ENCODE peak calls at places on chromosome 5, in six cellular contexts. U is GM04504, A is A172, G is dermis blood vessel endothelial cell, H is mesothelial cell of epicardium, D is T-cell. Z is an unnamed sample.

GRCh38 chr5:10863763-10864383 is 102.8 kb upstream of the DAP start:
- DNase-seq in U (peak; percentile 17), A (peak; percentile 70), G (peak; percentile 71), H (peak; percentile 66), D (peak; percentile 30), Z (peak; percentile 23)

GRCh38 chr5:157708866-157709265 is 22.4 kb upstream of the THG1L start:
- DNase-seq in U (no peak), A (no peak), G (no peak), H (no peak), D (no peak), Z (no peak)

GRCh38 chr5:60332244-60333018 is 367.5 kb downstream of the DEPDC1B start:
- DNase-seq in U (no peak), A (peak; percentile 43), G (no peak), H (no peak), D (no peak), Z (no peak)

GRCh38 chr5:16593630-16594029 is 23.2 kb downstream of the RETREG1 start:
- DNase-seq in U (no peak), A (peak; percentile 54), G (no peak), H (no peak), D (no peak), Z (no peak)

GRCh38 chr5:15774632-15775031 is 274.7 kb downstream of the FBXL7 start:
- DNase-seq in U (no peak), A (no peak), G (no peak), H (no peak), D (no peak), Z (no peak)

GRCh38 chr5:38831909-38832308 is 13.9 kb upstream of the OSMR start:
- DNase-seq in U (no peak), A (peak; percentile 49), G (peak; percentile 69), H (no peak), D (no peak), Z (peak; percentile 13)

GRCh38 chr5:74199436-74200210 is 440.9 kb downstream of the ENC1 start:
- DNase-seq in U (peak; percentile 42), A (peak; percentile 21), G (no peak), H (no peak), D (no peak), Z (no peak)

GRCh38 chr5:15993934-15994333 is 185.7 kb downstream of the MARCHF11 start:
- DNase-seq in U (no peak), A (no peak), G (peak; percentile 45), H (no peak), D (no peak), Z (no peak)

GRCh38 chr5:52024363-52024762 is 641.1 kb downstream of the ISL1 start:
- DNase-seq in U (no peak), A (no peak), G (no peak), H (no peak), D (no peak), Z (no peak)

GRCh38 chr5:134581241-134581981 is 51.2 kb downstream of the SAR1B start:
- DNase-seq in U (no peak), A (no peak), G (peak; percentile 33), H (no peak), D (no peak), Z (no peak)

GRCh38 chr5:132069994-132070393 is 3.6 kb upstream of the CSF2 start:
- DNase-seq in U (no peak), A (no peak), G (no peak), H (no peak), D (no peak), Z (no peak)

GRCh38 chr5:132963175-132964104 is at the start of gene AFF4:
- DNase-seq in U (peak; percentile 95), A (peak; percentile 92), G (peak; percentile 98), H (peak; percentile 92), D (peak; percentile 86), Z (peak; percentile 55)

GRCh38 chr5:124277767-124278536 is 468.5 kb downstream of the ZNF608 start:
- DNase-seq in U (no peak), A (no peak), G (no peak), H (no peak), D (no peak), Z (no peak)

GRCh38 chr5:133250527-133250926 is 198.7 kb downstream of the HSPA4 start:
- DNase-seq in U (no peak), A (no peak), G (no peak), H (no peak), D (no peak), Z (no peak)

GRCh38 chr5:65037845-65038815 is 269.4 kb downstream of the CWC27 start:
- DNase-seq in U (no peak), A (no peak), G (peak; percentile 75), H (no peak), D (no peak), Z (no peak)

GRCh38 chr5:172667786-172668735 is 27.0 kb downstream of the NEURL1B start:
- DNase-seq in U (no peak), A (no peak), G (no peak), H (no peak), D (no peak), Z (no peak)

GRCh38 chr5:174793684-174794328 is 69.4 kb downstream of the MSX2 start:
- DNase-seq in U (no peak), A (peak; percentile 34), G (peak; percentile 56), H (peak; percentile 90), D (peak; percentile 14), Z (no peak)

GRCh38 chr5:113215401-113216060 is 219.3 kb downstream of the TSSK1B start:
- DNase-seq in U (no peak), A (no peak), G (no peak), H (no peak), D (no peak), Z (no peak)

GRCh38 chr5:160451281-160451680 is 29.6 kb downstream of the PTTG1 start:
- DNase-seq in U (no peak), A (no peak), G (peak; percentile 41), H (no peak), D (no peak), Z (no peak)

GRCh38 chr5:15286659-15287058 is 213.3 kb upstream of the FBXL7 start:
- DNase-seq in U (no peak), A (no peak), G (peak; percentile 2), H (no peak), D (no peak), Z (peak; percentile 29)

GRCh38 chr5:30845194-30845593 is 348.3 kb upstream of the CDH6 start:
- DNase-seq in U (no peak), A (no peak), G (no peak), H (no peak), D (no peak), Z (no peak)

Z was measured in NCI-H524 treated with DMSO at 0.1 percent for 48 hours.